ENCODE peak calls at places on chromosomes 5 and 9, in four cellular contexts. One of them, this sample, is unnamed.
A peak's percentile ranks its signal among the peaks of the same experiment; 100 is the strongest.

GRCh38 chr5:171122372-171122771 is 186.7 kb upstream of the TLX3 start:
- DNase-seq in K562: no peak
- DNase-seq in H1: no peak
- DNase-seq in HepG2: no peak
- DNase-seq in this sample: no peak

GRCh38 chr9:111212874-111213273 is 117.2 kb downstream of the OR2K2 start:
- DNase-seq in HepG2: no peak
- DNase-seq in K562: no peak
- DNase-seq in H1: no peak
- DNase-seq in this sample: no peak

GRCh38 chr9:113446323-113446740 is 17.2 kb upstream of the RGS3 start:
- DNase-seq in HepG2: peak; percentile 47
- DNase-seq in K562: peak; percentile 38
- DNase-seq in H1: no peak
- DNase-seq in this sample: peak; percentile 25

GRCh38 chr9:36118201-36118600 is 18.3 kb upstream of the GLIPR2 start:
- DNase-seq in K562: no peak
- DNase-seq in H1: no peak
- DNase-seq in HepG2: no peak
- DNase-seq in this sample: no peak

GRCh38 chr9:419571-420156 is 205.0 kb downstream of the DOCK8 start:
- DNase-seq in H1: no peak
- DNase-seq in HepG2: no peak
- DNase-seq in K562: no peak
- DNase-seq in this sample: no peak

GRCh38 chr9:33024126-33024965 is 727 bp upstream of the DNAJA1 start:
- DNase-seq in H1: no peak
- DNase-seq in K562: no peak
- DNase-seq in HepG2: peak; percentile 16
- DNase-seq in this sample: no peak

GRCh38 chr9:112119225-112120045 is 55.7 kb downstream of the SUSD1 start:
- DNase-seq in K562: no peak
- DNase-seq in HepG2: peak; percentile 99
- DNase-seq in H1: peak; percentile 22
- DNase-seq in this sample: no peak

GRCh38 chr5:103151156-103151555 is 31.1 kb downstream of the PPIP5K2 start:
- DNase-seq in HepG2: no peak
- DNase-seq in K562: no peak
- DNase-seq in H1: no peak
- DNase-seq in this sample: no peak

GRCh38 chr9:112571624-112572341 is 85.2 kb downstream of the KIAA1958 start:
- DNase-seq in HepG2: no peak
- DNase-seq in K562: no peak
- DNase-seq in H1: no peak
- DNase-seq in this sample: no peak

GRCh38 chr5:1760656-1761452 is 38.8 kb downstream of the MRPL36 start:
- DNase-seq in K562: no peak
- DNase-seq in HepG2: no peak
- DNase-seq in H1: peak; percentile 46
- DNase-seq in this sample: no peak

GRCh38 chr9:84230355-84231136 is 110.0 kb downstream of the SLC28A3 start:
- DNase-seq in H1: no peak
- DNase-seq in K562: no peak
- DNase-seq in HepG2: no peak
- DNase-seq in this sample: no peak

GRCh38 chr5:169029087-169029486 is 271.9 kb downstream of the SLIT3 start:
- DNase-seq in HepG2: no peak
- DNase-seq in K562: no peak
- DNase-seq in H1: no peak
- DNase-seq in this sample: no peak

GRCh38 chr5:52995914-52996313 is 6.8 kb downstream of the ITGA2 start:
- DNase-seq in HepG2: no peak
- DNase-seq in K562: no peak
- DNase-seq in H1: no peak
- DNase-seq in this sample: no peak

GRCh38 chr5:132215329-132215728 is 12.3 kb downstream of the P4HA2 start:
- DNase-seq in H1: no peak
- DNase-seq in K562: no peak
- DNase-seq in HepG2: no peak
- DNase-seq in this sample: no peak

GRCh38 chr9:134402182-134402581 is 75.9 kb downstream of the RXRA start:
- DNase-seq in H1: no peak
- DNase-seq in K562: no peak
- DNase-seq in HepG2: no peak
- DNase-seq in this sample: no peak

GRCh38 chr5:68883441-68883840 is 210.4 kb upstream of the SLC30A5 start:
- DNase-seq in K562: no peak
- DNase-seq in HepG2: no peak
- DNase-seq in H1: no peak
- DNase-seq in this sample: no peak

DNA sequence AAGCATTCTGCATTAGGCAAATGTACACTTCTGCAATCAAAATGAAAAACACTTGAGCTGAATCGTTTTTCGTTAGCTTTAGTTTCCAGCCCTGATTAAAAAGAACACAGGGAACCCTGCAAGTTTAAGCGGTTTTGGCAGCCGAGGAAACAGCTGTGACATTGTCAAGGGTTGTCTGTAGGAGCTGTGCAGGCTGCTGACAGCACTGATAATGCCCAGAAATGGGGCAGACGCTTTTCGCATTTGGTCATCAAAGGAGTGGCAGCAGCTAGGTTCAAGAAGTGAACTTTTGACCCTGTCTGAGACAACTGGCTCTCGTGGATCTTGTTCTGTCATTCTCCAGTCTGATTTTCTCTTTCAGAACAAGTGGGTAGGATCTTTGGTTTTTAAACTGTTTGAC is 165.6 kb upstream of the CCDC152 start:
- DNase-seq in K562: no peak
- DNase-seq in H1: no peak
- DNase-seq in HepG2: no peak
- DNase-seq in this sample: no peak
- TF ChIP-seq USF2 in K562: no peak
- TF ChIP-seq USF2 in H1: no peak
- TF ChIP-seq USF2 in HepG2: no peak
- TF ChIP-seq USF2 in this sample: no peak

GRCh38 chr5:5141625-5142527 is 1.7 kb downstream of the ADAMTS16 start:
- DNase-seq in HepG2: peak; percentile 55
- DNase-seq in K562: peak; percentile 62
- DNase-seq in H1: no peak
- DNase-seq in this sample: no peak

GRCh38 chr5:5144441-5144840 is 4.3 kb downstream of the ADAMTS16 start:
- DNase-seq in HepG2: no peak
- DNase-seq in K562: no peak
- DNase-seq in H1: no peak
- DNase-seq in this sample: no peak

GRCh38 chr5:5139358-5140050 is 626 bp upstream of the ADAMTS16 start:
- DNase-seq in H1: no peak
- DNase-seq in HepG2: no peak
- DNase-seq in K562: no peak
- DNase-seq in this sample: no peak

GRCh38 chr5:5140051-5141010 is at the start of gene ADAMTS16:
- DNase-seq in H1: peak; percentile 78
- DNase-seq in HepG2: no peak
- DNase-seq in K562: no peak
- DNase-seq in this sample: no peak

GRCh38 chr5:5141011-5141599 is 975 bp downstream of the ADAMTS16 start:
- DNase-seq in H1: no peak
- DNase-seq in K562: no peak
- DNase-seq in HepG2: no peak
- DNase-seq in this sample: no peak
- TF ChIP-seq HDAC6 in H1: no peak
- TF ChIP-seq HDAC6 in K562: no peak
- TF ChIP-seq HDAC6 in HepG2: no peak
- TF ChIP-seq HDAC6 in this sample: no peak

GRCh38 chr9:19232117-19232829 is 1.8 kb downstream of the DENND4C start:
- DNase-seq in HepG2: no peak
- DNase-seq in K562: no peak
- DNase-seq in H1: no peak
- DNase-seq in this sample: no peak
- TF ChIP-seq USF2 in HepG2: no peak
- TF ChIP-seq USF2 in K562: no peak
- TF ChIP-seq USF2 in H1: no peak
- TF ChIP-seq USF2 in this sample: no peak

DNA sequence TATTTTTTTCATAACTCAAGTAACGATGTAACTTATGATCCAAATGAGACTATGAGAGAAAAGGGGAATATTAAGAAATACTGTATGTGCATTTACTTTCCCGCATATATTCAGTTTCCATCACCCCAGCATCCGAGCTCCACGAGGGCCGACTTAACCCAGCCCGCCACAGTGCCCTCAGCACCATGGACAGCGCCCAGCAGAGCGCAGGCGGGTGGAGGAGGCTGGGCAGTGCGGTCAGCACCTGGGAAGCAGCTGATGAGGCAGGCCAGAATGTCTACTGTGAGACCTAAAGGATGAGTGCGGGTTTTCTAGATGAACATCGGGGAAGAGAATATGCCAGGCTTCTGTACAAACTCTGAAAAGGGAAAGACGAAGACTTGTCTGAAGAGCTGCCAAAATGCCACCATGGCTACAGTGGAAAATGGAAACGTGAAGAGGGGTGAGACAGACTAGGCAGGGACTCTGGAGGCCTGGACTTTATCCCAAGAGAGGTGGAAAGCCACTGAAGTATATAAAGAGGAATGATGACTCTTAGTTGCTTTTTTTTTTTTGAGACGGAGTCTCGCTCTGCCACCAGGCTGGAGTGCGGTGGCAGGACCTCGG is 34.5 kb upstream of the MED27 start:
- DNase-seq in H1: peak; percentile 93
- DNase-seq in HepG2: peak; percentile 40
- DNase-seq in K562: peak; percentile 79
- DNase-seq in this sample: no peak
- TF ChIP-seq HDAC6 in H1: no peak
- TF ChIP-seq HDAC6 in HepG2: no peak
- TF ChIP-seq HDAC6 in K562: no peak
- TF ChIP-seq HDAC6 in this sample: no peak

GRCh38 chr5:179137643-179138567 is 77.7 kb downstream of the ZNF354C start:
- DNase-seq in H1: no peak
- DNase-seq in HepG2: no peak
- DNase-seq in K562: no peak
- DNase-seq in this sample: no peak
- TF ChIP-seq USF2 in H1: no peak
- TF ChIP-seq USF2 in HepG2: no peak
- TF ChIP-seq USF2 in K562: no peak
- TF ChIP-seq USF2 in this sample: no peak

GRCh38 chr9:25678147-25678666 is at the start of gene TUSC1:
- DNase-seq in K562: no peak
- DNase-seq in H1: peak; percentile 76
- DNase-seq in HepG2: no peak
- DNase-seq in this sample: no peak

GRCh38 chr9:25677301-25678146 is 720 bp downstream of the TUSC1 start:
- DNase-seq in K562: no peak
- DNase-seq in HepG2: no peak
- DNase-seq in H1: peak; percentile 82
- DNase-seq in this sample: no peak

GRCh38 chr9:25678846-25679360 is 659 bp upstream of the TUSC1 start:
- DNase-seq in K562: no peak
- DNase-seq in HepG2: no peak
- DNase-seq in H1: no peak
- DNase-seq in this sample: no peak

GRCh38 chr9:25681270-25681669 is 3.0 kb upstream of the TUSC1 start:
- DNase-seq in HepG2: no peak
- DNase-seq in K562: no peak
- DNase-seq in H1: no peak
- DNase-seq in this sample: no peak
- TF ChIP-seq HDAC6 in HepG2: no peak
- TF ChIP-seq HDAC6 in K562: no peak
- TF ChIP-seq HDAC6 in H1: no peak
- TF ChIP-seq HDAC6 in this sample: no peak

GRCh38 chr9:110206388-110206787 is 1.6 kb downstream of the C9orf152 start:
- DNase-seq in H1: no peak
- DNase-seq in HepG2: no peak
- DNase-seq in K562: no peak
- DNase-seq in this sample: no peak
- TF ChIP-seq USF2 in H1: no peak
- TF ChIP-seq USF2 in HepG2: no peak
- TF ChIP-seq USF2 in K562: no peak
- TF ChIP-seq USF2 in this sample: no peak

DNA sequence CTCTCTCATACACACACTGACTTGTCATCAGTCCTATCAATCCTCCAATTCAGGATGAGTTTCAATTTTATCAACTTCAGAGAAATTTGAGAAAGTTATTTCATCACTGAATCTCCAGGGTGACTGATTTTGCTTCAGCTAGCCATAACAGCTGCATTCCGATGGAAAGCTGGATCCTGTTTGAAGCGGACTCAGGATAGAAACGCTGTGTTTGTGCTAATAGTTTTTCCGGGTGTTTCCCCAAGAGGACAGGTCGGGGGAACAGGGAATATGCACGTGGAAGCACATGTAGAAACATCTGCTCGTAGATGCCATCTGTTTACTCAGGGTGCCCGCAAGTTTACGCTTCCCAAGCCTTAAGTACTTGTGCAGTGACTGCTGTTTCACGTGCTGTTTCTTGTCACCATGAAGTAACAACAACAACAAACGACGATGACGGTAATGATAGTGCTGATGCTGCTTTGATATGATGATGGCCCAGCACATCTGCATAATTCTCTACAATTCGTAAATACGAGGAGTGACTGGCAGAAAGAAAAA is 263.7 kb upstream of the DAPK1 start:
- DNase-seq in H1: no peak
- DNase-seq in HepG2: no peak
- DNase-seq in K562: no peak
- DNase-seq in this sample: no peak
- TF ChIP-seq HDAC6 in H1: no peak
- TF ChIP-seq HDAC6 in HepG2: no peak
- TF ChIP-seq HDAC6 in K562: no peak
- TF ChIP-seq HDAC6 in this sample: no peak

DNA sequence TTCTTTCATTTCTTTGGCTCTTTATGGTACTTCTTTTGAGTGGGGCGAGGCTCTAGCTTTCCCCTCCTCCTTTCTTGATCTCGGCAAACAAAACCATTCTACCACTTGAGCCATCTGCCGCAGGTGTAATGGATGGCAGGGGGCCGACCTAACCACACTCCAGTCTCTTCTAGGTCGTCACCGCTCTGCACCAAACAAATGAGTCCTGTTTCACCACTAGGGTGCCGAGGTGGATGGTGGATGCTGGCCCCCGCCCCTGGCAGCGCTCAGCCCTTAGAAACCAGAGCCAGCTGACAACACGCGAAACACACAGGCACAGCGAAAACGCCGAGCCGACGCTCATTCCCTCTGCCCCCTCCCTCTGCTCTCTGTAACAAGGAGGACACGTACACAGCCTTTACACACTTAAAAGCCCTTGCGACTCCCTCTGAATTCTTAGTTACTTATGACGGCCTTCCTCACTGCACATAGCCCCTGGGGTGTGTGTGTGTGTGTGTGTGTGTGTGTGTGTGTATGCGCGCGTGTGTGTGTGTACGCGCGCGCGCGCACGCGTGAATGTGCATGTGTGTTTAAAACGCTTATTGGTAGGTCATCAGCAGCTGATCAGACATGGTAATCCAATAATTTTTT is 199.4 kb downstream of the MEF2C start:
- DNase-seq in HepG2: peak; percentile 5
- DNase-seq in H1: peak; percentile 66
- DNase-seq in K562: no peak
- DNase-seq in this sample: no peak
- TF ChIP-seq USF2 in HepG2: no peak
- TF ChIP-seq USF2 in H1: no peak
- TF ChIP-seq USF2 in K562: no peak
- TF ChIP-seq USF2 in this sample: no peak